ENCODE peak calls at places on chromosomes 13 and 19, in nine cellular contexts. One of them, this sample, is unnamed.

GRCh38 chr13:94480672-94481145 is 1.2 kb upstream of the DCT start:
- DNase-seq in H9: no peak
- DNase-seq in right lobe of liver: no peak
- DNase-seq in cardiac muscle cell: peak; percentile 86
- DNase-seq in esophagus muscularis mucosa: no peak
- DNase-seq in colonic mucosa: no peak
- DNase-seq in stomach: no peak
- DNase-seq in heart left ventricle: no peak
- DNase-seq in Peyer's patch: no peak
- DNase-seq in this sample: no peak

GRCh38 chr13:36362251-36362650 is 16.1 kb upstream of the SPART start:
- DNase-seq in H9: no peak
- DNase-seq in right lobe of liver: no peak
- DNase-seq in cardiac muscle cell: peak; percentile 75
- DNase-seq in esophagus muscularis mucosa: no peak
- DNase-seq in colonic mucosa: no peak
- DNase-seq in stomach: no peak
- DNase-seq in heart left ventricle: no peak
- DNase-seq in Peyer's patch: no peak
- DNase-seq in this sample: no peak

GRCh38 chr13:28586585-28587540 is 72.1 kb upstream of the POMP start:
- DNase-seq in H9: no peak
- DNase-seq in right lobe of liver: no peak
- DNase-seq in cardiac muscle cell: no peak
- DNase-seq in esophagus muscularis mucosa: no peak
- DNase-seq in colonic mucosa: no peak
- DNase-seq in stomach: no peak
- DNase-seq in heart left ventricle: no peak
- DNase-seq in Peyer's patch: no peak
- DNase-seq in this sample: no peak

GRCh38 chr13:114108141-114108761 is 24.2 kb downstream of the RASA3 start:
- DNase-seq in H9: no peak
- DNase-seq in right lobe of liver: peak; percentile 45
- DNase-seq in cardiac muscle cell: no peak
- DNase-seq in esophagus muscularis mucosa: no peak
- DNase-seq in colonic mucosa: no peak
- DNase-seq in stomach: no peak
- DNase-seq in heart left ventricle: peak; percentile 29
- DNase-seq in Peyer's patch: no peak
- DNase-seq in this sample: peak; percentile 13

GRCh38 chr19:778910-779653 is 18.2 kb upstream of the PTBP1 start:
- DNase-seq in H9: no peak
- DNase-seq in right lobe of liver: no peak
- DNase-seq in cardiac muscle cell: peak; percentile 98
- DNase-seq in esophagus muscularis mucosa: no peak
- DNase-seq in colonic mucosa: no peak
- DNase-seq in stomach: no peak
- DNase-seq in heart left ventricle: peak; percentile 64
- DNase-seq in Peyer's patch: no peak
- DNase-seq in this sample: peak; percentile 49

GRCh38 chr13:110412132-110412912 is 105.2 kb downstream of the COL4A2 start:
- DNase-seq in H9: peak; percentile 82
- DNase-seq in right lobe of liver: peak; percentile 72
- DNase-seq in cardiac muscle cell: peak; percentile 99
- DNase-seq in esophagus muscularis mucosa: peak; percentile 97
- DNase-seq in colonic mucosa: peak; percentile 78
- DNase-seq in stomach: peak; percentile 74
- DNase-seq in heart left ventricle: peak; percentile 88
- DNase-seq in Peyer's patch: peak; percentile 81
- DNase-seq in this sample: peak; percentile 96

GRCh38 chr13:97432232-97432916 is 1.6 kb upstream of the RAP2A start:
- DNase-seq in H9: no peak
- DNase-seq in right lobe of liver: no peak
- DNase-seq in cardiac muscle cell: no peak
- DNase-seq in esophagus muscularis mucosa: no peak
- DNase-seq in colonic mucosa: no peak
- DNase-seq in stomach: no peak
- DNase-seq in heart left ventricle: no peak
- DNase-seq in Peyer's patch: no peak
- DNase-seq in this sample: no peak

GRCh38 chr13:78657699-78658629 is 991 bp downstream of the OBI1 start:
- DNase-seq in H9: peak; percentile 32
- DNase-seq in right lobe of liver: no peak
- DNase-seq in cardiac muscle cell: peak; percentile 17
- DNase-seq in esophagus muscularis mucosa: no peak
- DNase-seq in colonic mucosa: no peak
- DNase-seq in stomach: no peak
- DNase-seq in heart left ventricle: no peak
- DNase-seq in Peyer's patch: no peak
- DNase-seq in this sample: no peak

GRCh38 chr19:38184815-38185214 is 39.2 kb downstream of the DPF1 start:
- DNase-seq in H9: no peak
- DNase-seq in right lobe of liver: no peak
- DNase-seq in cardiac muscle cell: no peak
- DNase-seq in esophagus muscularis mucosa: no peak
- DNase-seq in colonic mucosa: no peak
- DNase-seq in stomach: no peak
- DNase-seq in heart left ventricle: no peak
- DNase-seq in Peyer's patch: no peak
- DNase-seq in this sample: no peak

GRCh38 chr19:38182536-38183210 is 41.3 kb downstream of the DPF1 start:
- DNase-seq in H9: no peak
- DNase-seq in right lobe of liver: no peak
- DNase-seq in cardiac muscle cell: no peak
- DNase-seq in esophagus muscularis mucosa: no peak
- DNase-seq in colonic mucosa: no peak
- DNase-seq in stomach: no peak
- DNase-seq in heart left ventricle: no peak
- DNase-seq in Peyer's patch: no peak
- DNase-seq in this sample: no peak

GRCh38 chr19:38180071-38180470 is 44.0 kb downstream of the DPF1 start:
- DNase-seq in H9: no peak
- DNase-seq in right lobe of liver: no peak
- DNase-seq in cardiac muscle cell: no peak
- DNase-seq in esophagus muscularis mucosa: no peak
- DNase-seq in colonic mucosa: no peak
- DNase-seq in stomach: no peak
- DNase-seq in heart left ventricle: no peak
- DNase-seq in Peyer's patch: no peak
- DNase-seq in this sample: no peak

DNA sequence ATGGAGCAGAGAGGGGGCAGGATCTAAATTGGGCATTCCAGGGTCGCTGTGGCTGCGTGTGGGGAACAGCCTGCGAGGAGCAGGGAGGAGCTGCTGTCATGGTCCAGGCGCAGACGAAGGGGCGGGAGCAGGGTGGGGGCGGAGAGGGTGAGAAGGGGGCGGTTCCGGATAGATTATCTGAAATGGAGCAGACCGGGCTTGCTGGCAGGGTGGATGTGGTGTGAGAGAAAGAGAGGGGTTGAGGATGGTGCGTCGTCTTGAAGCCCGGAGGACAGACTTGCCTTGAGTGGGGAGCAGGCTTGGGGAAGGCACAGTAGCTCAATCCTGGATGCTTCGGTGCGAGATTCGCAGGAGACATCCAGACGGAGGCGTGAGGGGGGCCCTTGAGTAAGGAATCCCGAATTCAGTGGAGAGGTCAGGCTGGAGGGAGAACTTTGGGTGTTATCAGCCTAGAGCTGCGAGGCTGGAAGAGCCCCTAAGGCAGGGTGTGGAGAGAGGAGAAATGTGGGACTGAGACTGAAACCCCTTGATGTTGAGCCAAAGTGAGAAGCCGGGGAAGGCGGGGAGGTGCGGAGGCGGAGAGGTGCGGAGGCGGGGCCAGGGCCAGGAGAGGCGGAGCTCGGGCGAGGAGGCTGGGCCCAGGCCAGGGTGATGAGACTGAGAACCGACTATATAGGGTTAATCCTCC is 40.7 kb downstream of the DPF1 start:
- DNase-seq in H9: peak; percentile 82
- DNase-seq in right lobe of liver: no peak
- DNase-seq in cardiac muscle cell: peak; percentile 49
- DNase-seq in esophagus muscularis mucosa: no peak
- DNase-seq in colonic mucosa: no peak
- DNase-seq in stomach: no peak
- DNase-seq in heart left ventricle: peak; percentile 79
- DNase-seq in Peyer's patch: no peak
- DNase-seq in this sample: peak; percentile 60
- H3K27ac ChIP-seq in H9: no peak overlapping the region
- H3K27ac ChIP-seq in right lobe of liver: no peak overlapping the region
- H3K27ac ChIP-seq in cardiac muscle cell: no peak overlapping the region
- H3K27ac ChIP-seq in esophagus muscularis mucosa: peak overlapping the region; percentile 62
- H3K27ac ChIP-seq in colonic mucosa: no peak overlapping the region
- H3K27ac ChIP-seq in stomach: no peak overlapping the region
- H3K27ac ChIP-seq in heart left ventricle: peak overlapping the region; percentile 55
- H3K27ac ChIP-seq in Peyer's patch: no peak overlapping the region
- H3K27ac ChIP-seq in this sample: peak overlapping the region; percentile 58

DNA sequence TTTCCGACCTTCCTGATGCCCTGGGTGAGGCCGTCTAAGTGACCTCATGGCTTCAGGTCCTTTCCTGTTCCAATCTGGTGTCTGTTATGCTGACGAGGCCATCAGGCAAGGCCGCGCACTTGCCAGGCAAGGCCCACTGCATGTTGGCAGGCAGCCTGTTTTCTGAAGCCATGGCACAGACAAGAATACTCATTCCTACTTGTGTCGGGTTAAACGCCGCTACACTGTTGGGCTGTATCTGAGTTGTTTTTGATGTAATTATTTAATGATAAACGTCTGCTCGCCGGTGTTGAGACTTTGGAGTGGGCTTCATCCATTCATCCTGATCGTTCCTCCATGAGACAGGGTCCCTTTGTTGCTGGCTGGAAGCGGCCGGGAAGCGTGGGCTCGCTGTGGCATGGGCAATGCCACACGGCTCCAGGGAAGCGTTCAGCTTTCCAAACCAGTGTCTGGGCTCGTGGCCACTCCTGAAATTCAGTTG is 92.1 kb downstream of the ATP11A start:
- DNase-seq in H9: no peak
- DNase-seq in right lobe of liver: no peak
- DNase-seq in cardiac muscle cell: no peak
- DNase-seq in esophagus muscularis mucosa: no peak
- DNase-seq in colonic mucosa: no peak
- DNase-seq in stomach: peak; percentile 25
- DNase-seq in heart left ventricle: peak; percentile 83
- DNase-seq in Peyer's patch: no peak
- DNase-seq in this sample: no peak
- H3K27ac ChIP-seq in H9: no peak overlapping the region
- H3K27ac ChIP-seq in right lobe of liver: no peak overlapping the region
- H3K27ac ChIP-seq in cardiac muscle cell: peak overlapping the region; percentile 53
- H3K27ac ChIP-seq in esophagus muscularis mucosa: no peak overlapping the region
- H3K27ac ChIP-seq in colonic mucosa: no peak overlapping the region
- H3K27ac ChIP-seq in stomach: peak overlapping the region; percentile 66
- H3K27ac ChIP-seq in heart left ventricle: no peak overlapping the region
- H3K27ac ChIP-seq in Peyer's patch: no peak overlapping the region
- H3K27ac ChIP-seq in this sample: peak overlapping the region; percentile 80

GRCh38 chr19:35643255-35644205 is 2.0 kb downstream of the ETV2 start:
- DNase-seq in H9: peak; percentile 94
- DNase-seq in right lobe of liver: peak; percentile 92
- DNase-seq in cardiac muscle cell: peak; percentile 86
- DNase-seq in esophagus muscularis mucosa: peak; percentile 95
- DNase-seq in colonic mucosa: peak; percentile 90
- DNase-seq in stomach: peak; percentile 90
- DNase-seq in heart left ventricle: peak; percentile 93
- DNase-seq in Peyer's patch: peak; percentile 94
- DNase-seq in this sample: peak; percentile 83

GRCh38 chr19:35644206-35644986 is 2.9 kb downstream of the ETV2 start:
- DNase-seq in H9: peak; percentile 99
- DNase-seq in right lobe of liver: peak; percentile 99
- DNase-seq in cardiac muscle cell: peak; percentile 97
- DNase-seq in esophagus muscularis mucosa: peak; percentile 98
- DNase-seq in colonic mucosa: peak; percentile 98
- DNase-seq in stomach: peak; percentile 98
- DNase-seq in heart left ventricle: peak; percentile 97
- DNase-seq in Peyer's patch: peak; percentile 98
- DNase-seq in this sample: peak; percentile 96

GRCh38 chr19:35645680-35646511 is 2.2 kb upstream of the COX6B1 start:
- DNase-seq in H9: no peak
- DNase-seq in right lobe of liver: no peak
- DNase-seq in cardiac muscle cell: no peak
- DNase-seq in esophagus muscularis mucosa: no peak
- DNase-seq in colonic mucosa: no peak
- DNase-seq in stomach: no peak
- DNase-seq in heart left ventricle: no peak
- DNase-seq in Peyer's patch: no peak
- DNase-seq in this sample: no peak

GRCh38 chr19:35644987-35645679 is 3.0 kb upstream of the COX6B1 start:
- DNase-seq in H9: peak; percentile 93
- DNase-seq in right lobe of liver: peak; percentile 85
- DNase-seq in cardiac muscle cell: peak; percentile 70
- DNase-seq in esophagus muscularis mucosa: peak; percentile 95
- DNase-seq in colonic mucosa: peak; percentile 94
- DNase-seq in stomach: peak; percentile 87
- DNase-seq in heart left ventricle: peak; percentile 92
- DNase-seq in Peyer's patch: peak; percentile 84
- DNase-seq in this sample: peak; percentile 93

GRCh38 chr19:35648017-35648961 is at the start of gene COX6B1:
- DNase-seq in H9: peak; percentile 97
- DNase-seq in right lobe of liver: peak; percentile 94
- DNase-seq in cardiac muscle cell: peak; percentile 97
- DNase-seq in esophagus muscularis mucosa: peak; percentile 98
- DNase-seq in colonic mucosa: peak; percentile 98
- DNase-seq in stomach: peak; percentile 94
- DNase-seq in heart left ventricle: peak; percentile 92
- DNase-seq in Peyer's patch: peak; percentile 88
- DNase-seq in this sample: peak; percentile 95
- H3K27ac ChIP-seq in H9: no peak within 1 kb of the TSS
- H3K27ac ChIP-seq in right lobe of liver: peak within 1 kb of the TSS; percentile 76
- H3K27ac ChIP-seq in cardiac muscle cell: peak within 1 kb of the TSS; percentile 70
- H3K27ac ChIP-seq in esophagus muscularis mucosa: peak within 1 kb of the TSS; percentile 89
- H3K27ac ChIP-seq in colonic mucosa: peak within 1 kb of the TSS; percentile 81
- H3K27ac ChIP-seq in stomach: peak within 1 kb of the TSS; percentile 94
- H3K27ac ChIP-seq in heart left ventricle: peak within 1 kb of the TSS; percentile 84
- H3K27ac ChIP-seq in Peyer's patch: peak within 1 kb of the TSS; percentile 86
- H3K27ac ChIP-seq in this sample: peak within 1 kb of the TSS; percentile 77

GRCh38 chr19:4018140-4018613 is 10.6 kb downstream of the PIAS4 start:
- DNase-seq in H9: no peak
- DNase-seq in right lobe of liver: no peak
- DNase-seq in cardiac muscle cell: no peak
- DNase-seq in esophagus muscularis mucosa: no peak
- DNase-seq in colonic mucosa: no peak
- DNase-seq in stomach: no peak
- DNase-seq in heart left ventricle: no peak
- DNase-seq in Peyer's patch: no peak
- DNase-seq in this sample: no peak

GRCh38 chr19:4018775-4019504 is 11.4 kb downstream of the PIAS4 start:
- DNase-seq in H9: no peak
- DNase-seq in right lobe of liver: no peak
- DNase-seq in cardiac muscle cell: no peak
- DNase-seq in esophagus muscularis mucosa: no peak
- DNase-seq in colonic mucosa: no peak
- DNase-seq in stomach: no peak
- DNase-seq in heart left ventricle: no peak
- DNase-seq in Peyer's patch: no peak
- DNase-seq in this sample: no peak

GRCh38 chr19:4015705-4016402 is 8.3 kb downstream of the PIAS4 start:
- DNase-seq in H9: no peak
- DNase-seq in right lobe of liver: no peak
- DNase-seq in cardiac muscle cell: no peak
- DNase-seq in esophagus muscularis mucosa: no peak
- DNase-seq in colonic mucosa: no peak
- DNase-seq in stomach: no peak
- DNase-seq in heart left ventricle: no peak
- DNase-seq in Peyer's patch: peak; percentile 46
- DNase-seq in this sample: peak; percentile 43

GRCh38 chr19:4016486-4016885 is 8.9 kb downstream of the PIAS4 start:
- DNase-seq in H9: no peak
- DNase-seq in right lobe of liver: no peak
- DNase-seq in cardiac muscle cell: no peak
- DNase-seq in esophagus muscularis mucosa: no peak
- DNase-seq in colonic mucosa: no peak
- DNase-seq in stomach: no peak
- DNase-seq in heart left ventricle: no peak
- DNase-seq in Peyer's patch: no peak
- DNase-seq in this sample: no peak

DNA sequence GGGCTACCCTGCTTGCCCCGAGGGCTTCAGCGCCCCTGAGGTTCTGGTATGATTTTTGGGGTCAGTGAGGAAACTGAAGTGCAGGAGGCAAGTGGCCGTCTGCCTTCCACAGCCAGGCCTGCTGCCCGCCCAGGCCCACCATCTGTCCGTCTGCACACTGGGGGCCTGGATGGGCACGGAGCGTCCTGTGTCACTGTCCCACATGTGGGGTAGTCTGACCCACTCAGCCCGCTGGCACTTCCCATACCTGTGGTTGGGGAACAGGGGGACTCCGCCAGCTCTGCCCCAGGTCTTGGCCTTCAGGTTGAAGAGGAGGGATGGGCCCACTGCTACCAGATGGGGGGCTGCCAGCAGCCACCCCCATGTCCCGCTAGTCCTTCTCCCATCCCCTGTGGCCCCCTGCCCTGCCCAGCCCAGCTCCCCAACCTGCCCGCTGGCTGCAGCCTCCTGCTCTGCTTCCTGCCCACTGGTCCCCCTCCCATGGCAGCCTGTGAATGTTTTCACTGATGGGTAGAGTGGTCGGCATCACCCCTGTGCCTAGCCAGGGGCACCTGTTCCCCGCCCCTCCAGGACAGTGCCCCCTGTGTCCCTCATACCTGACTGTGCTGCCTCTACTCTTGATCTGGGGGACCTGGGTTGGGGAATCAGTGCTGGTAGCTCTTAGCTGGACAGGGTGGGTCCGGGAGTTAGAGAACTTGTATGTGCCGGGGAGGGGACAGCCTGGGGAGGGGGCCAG is 9.5 kb downstream of the PIAS4 start:
- DNase-seq in H9: no peak
- DNase-seq in right lobe of liver: no peak
- DNase-seq in cardiac muscle cell: no peak
- DNase-seq in esophagus muscularis mucosa: no peak
- DNase-seq in colonic mucosa: no peak
- DNase-seq in stomach: no peak
- DNase-seq in heart left ventricle: no peak
- DNase-seq in Peyer's patch: no peak
- DNase-seq in this sample: no peak
- H3K27ac ChIP-seq in H9: no peak overlapping the region
- H3K27ac ChIP-seq in right lobe of liver: no peak overlapping the region
- H3K27ac ChIP-seq in cardiac muscle cell: no peak overlapping the region
- H3K27ac ChIP-seq in esophagus muscularis mucosa: peak overlapping the region; percentile 74
- H3K27ac ChIP-seq in colonic mucosa: no peak overlapping the region
- H3K27ac ChIP-seq in stomach: peak overlapping the region; percentile 85
- H3K27ac ChIP-seq in heart left ventricle: no peak overlapping the region
- H3K27ac ChIP-seq in Peyer's patch: no peak overlapping the region
- H3K27ac ChIP-seq in this sample: no peak overlapping the region